ENCODE peak calls at places on chromosome X, in eight cellular contexts. One of them, this sample, is unnamed.

GRCh38 chrX:111652719-111653118 is 28.3 kb upstream of the ALG13 start:
- DNase-seq in NCI-H82: peak; percentile 26
- DNase-seq in RPMI8226: peak; percentile 11
- DNase-seq in A549: no peak
- DNase-seq in EH: no peak
- DNase-seq in fibroblast of pulmonary artery: peak; percentile 1
- DNase-seq in Kasumi-1: no peak
- DNase-seq in stimulated activated CD4-positive, alpha-beta T cell treated with anti-CD3 and anti-CD28 coated beads, Interleukin-2, amount 100 ng/mL, for 48 hours: no peak
- DNase-seq in this sample: no peak

GRCh38 chrX:48975041-48975440 is 3.4 kb upstream of the KCND1 start:
- DNase-seq in NCI-H82: no peak
- DNase-seq in RPMI8226: no peak
- DNase-seq in A549: no peak
- DNase-seq in EH: no peak
- DNase-seq in fibroblast of pulmonary artery: no peak
- DNase-seq in Kasumi-1: no peak
- DNase-seq in stimulated activated CD4-positive, alpha-beta T cell treated with anti-CD3 and anti-CD28 coated beads, Interleukin-2, amount 100 ng/mL, for 48 hours: no peak
- DNase-seq in this sample: no peak

GRCh38 chrX:150201391-150201790 is 161.7 kb upstream of the MAMLD1 start:
- DNase-seq in NCI-H82: no peak
- DNase-seq in RPMI8226: no peak
- DNase-seq in A549: no peak
- DNase-seq in EH: no peak
- DNase-seq in fibroblast of pulmonary artery: no peak
- DNase-seq in Kasumi-1: no peak
- DNase-seq in stimulated activated CD4-positive, alpha-beta T cell treated with anti-CD3 and anti-CD28 coated beads, Interleukin-2, amount 100 ng/mL, for 48 hours: no peak
- DNase-seq in this sample: no peak

GRCh38 chrX:9207142-9207541 is 173.2 kb upstream of the FAM9B start:
- DNase-seq in NCI-H82: no peak
- DNase-seq in RPMI8226: no peak
- DNase-seq in A549: no peak
- DNase-seq in EH: no peak
- DNase-seq in fibroblast of pulmonary artery: peak; percentile 1
- DNase-seq in Kasumi-1: no peak
- DNase-seq in stimulated activated CD4-positive, alpha-beta T cell treated with anti-CD3 and anti-CD28 coated beads, Interleukin-2, amount 100 ng/mL, for 48 hours: no peak
- DNase-seq in this sample: no peak

GRCh38 chrX:39675619-39676018 is 422.1 kb downstream of the BCOR start:
- DNase-seq in NCI-H82: no peak
- DNase-seq in RPMI8226: no peak
- DNase-seq in A549: no peak
- DNase-seq in EH: peak; percentile 25
- DNase-seq in fibroblast of pulmonary artery: peak; percentile 25
- DNase-seq in Kasumi-1: no peak
- DNase-seq in stimulated activated CD4-positive, alpha-beta T cell treated with anti-CD3 and anti-CD28 coated beads, Interleukin-2, amount 100 ng/mL, for 48 hours: no peak
- DNase-seq in this sample: no peak

GRCh38 chrX:129478516-129478915 is 44.8 kb downstream of the SMARCA1 start:
- DNase-seq in NCI-H82: no peak
- DNase-seq in RPMI8226: peak; percentile 18
- DNase-seq in A549: no peak
- DNase-seq in EH: peak; percentile 71
- DNase-seq in fibroblast of pulmonary artery: peak; percentile 43
- DNase-seq in Kasumi-1: no peak
- DNase-seq in stimulated activated CD4-positive, alpha-beta T cell treated with anti-CD3 and anti-CD28 coated beads, Interleukin-2, amount 100 ng/mL, for 48 hours: no peak
- DNase-seq in this sample: peak; percentile 63

GRCh38 chrX:129741880-129742758 is 3.3 kb downstream of the XPNPEP2 start:
- DNase-seq in NCI-H82: peak; percentile 45
- DNase-seq in RPMI8226: no peak
- DNase-seq in A549: no peak
- DNase-seq in EH: no peak
- DNase-seq in fibroblast of pulmonary artery: no peak
- DNase-seq in Kasumi-1: no peak
- DNase-seq in stimulated activated CD4-positive, alpha-beta T cell treated with anti-CD3 and anti-CD28 coated beads, Interleukin-2, amount 100 ng/mL, for 48 hours: no peak
- DNase-seq in this sample: no peak

GRCh38 chrX:17805120-17805519 is 56.0 kb downstream of the RAI2 start:
- DNase-seq in NCI-H82: peak; percentile 16
- DNase-seq in RPMI8226: no peak
- DNase-seq in A549: no peak
- DNase-seq in EH: no peak
- DNase-seq in fibroblast of pulmonary artery: no peak
- DNase-seq in Kasumi-1: no peak
- DNase-seq in stimulated activated CD4-positive, alpha-beta T cell treated with anti-CD3 and anti-CD28 coated beads, Interleukin-2, amount 100 ng/mL, for 48 hours: no peak
- DNase-seq in this sample: no peak

GRCh38 chrX:108199691-108200090 is 108.1 kb downstream of the ATG4A start:
- DNase-seq in NCI-H82: peak; percentile 59
- DNase-seq in RPMI8226: peak; percentile 46
- DNase-seq in A549: peak; percentile 22
- DNase-seq in EH: peak; percentile 30
- DNase-seq in fibroblast of pulmonary artery: peak; percentile 59
- DNase-seq in Kasumi-1: peak; percentile 14
- DNase-seq in stimulated activated CD4-positive, alpha-beta T cell treated with anti-CD3 and anti-CD28 coated beads, Interleukin-2, amount 100 ng/mL, for 48 hours: peak; percentile 16
- DNase-seq in this sample: no peak

This sample was measured in astrocyte.